ENCODE peak calls at places on chromosomes 7 and 10, in seven cellular contexts. One of them, this sample, is unnamed.

GRCh38 chr7:6147627-6148026 is 116.5 kb downstream of the ANKRD61 start:
- DNase-seq in A549: no peak
- DNase-seq in esophagus muscularis mucosa: no peak
- DNase-seq in transverse colon: no peak
- DNase-seq in GM12878: no peak
- DNase-seq in K562: no peak
- DNase-seq in H1: no peak
- DNase-seq in this sample: no peak

GRCh38 chr10:6014241-6014761 is 37.0 kb upstream of the IL15RA start:
- DNase-seq in A549: peak
- DNase-seq in esophagus muscularis mucosa: peak
- DNase-seq in transverse colon: peak
- DNase-seq in GM12878: peak
- DNase-seq in K562: peak
- DNase-seq in H1: no peak
- DNase-seq in this sample: no peak

GRCh38 chr7:2015251-2015871 is 217.4 kb downstream of the MAD1L1 start:
- DNase-seq in A549: no peak
- DNase-seq in esophagus muscularis mucosa: no peak
- DNase-seq in transverse colon: no peak
- DNase-seq in GM12878: no peak
- DNase-seq in K562: no peak
- DNase-seq in H1: no peak
- DNase-seq in this sample: peak

GRCh38 chr10:61136151-61136550 is 192.2 kb upstream of the RHOBTB1 start:
- DNase-seq in A549: peak
- DNase-seq in esophagus muscularis mucosa: no peak
- DNase-seq in transverse colon: no peak
- DNase-seq in GM12878: no peak
- DNase-seq in K562: no peak
- DNase-seq in H1: no peak
- DNase-seq in this sample: no peak

GRCh38 chr7:20577362-20578069 is 38.0 kb upstream of the ABCB5 start:
- DNase-seq in A549: no peak
- DNase-seq in esophagus muscularis mucosa: no peak
- DNase-seq in transverse colon: no peak
- DNase-seq in GM12878: no peak
- DNase-seq in K562: no peak
- DNase-seq in H1: no peak
- DNase-seq in this sample: no peak

GRCh38 chr10:32379950-32380547 is 33.1 kb upstream of the EPC1 start:
- DNase-seq in A549: no peak
- DNase-seq in esophagus muscularis mucosa: no peak
- DNase-seq in transverse colon: no peak
- DNase-seq in GM12878: no peak
- DNase-seq in K562: no peak
- DNase-seq in H1: no peak
- DNase-seq in this sample: no peak

GRCh38 chr10:72276013-72276387 is 2.3 kb downstream of the DDIT4 start:
- DNase-seq in A549: peak
- DNase-seq in esophagus muscularis mucosa: no peak
- DNase-seq in transverse colon: peak
- DNase-seq in GM12878: no peak
- DNase-seq in K562: no peak
- DNase-seq in H1: no peak
- DNase-seq in this sample: no peak

GRCh38 chr7:2445047-2445446 is 31.2 kb downstream of the GRIFIN start:
- DNase-seq in A549: no peak
- DNase-seq in esophagus muscularis mucosa: no peak
- DNase-seq in transverse colon: no peak
- DNase-seq in GM12878: no peak
- DNase-seq in K562: peak
- DNase-seq in H1: no peak
- DNase-seq in this sample: no peak

GRCh38 chr10:68133553-68133952 is 24.3 kb downstream of the MYPN start:
- DNase-seq in A549: no peak
- DNase-seq in esophagus muscularis mucosa: no peak
- DNase-seq in transverse colon: no peak
- DNase-seq in GM12878: no peak
- DNase-seq in K562: no peak
- DNase-seq in H1: no peak
- DNase-seq in this sample: no peak

GRCh38 chr7:157854066-157854891 is 517.5 kb downstream of the DNAJB6 start:
- DNase-seq in A549: no peak
- DNase-seq in esophagus muscularis mucosa: peak
- DNase-seq in transverse colon: peak
- DNase-seq in GM12878: no peak
- DNase-seq in K562: no peak
- DNase-seq in H1: no peak
- DNase-seq in this sample: no peak
- TF ChIP-seq POLR2A in A549: no peak
- TF ChIP-seq POLR2A in esophagus muscularis mucosa: no peak
- TF ChIP-seq POLR2A in transverse colon: no peak
- TF ChIP-seq POLR2A in GM12878: no peak
- TF ChIP-seq POLR2A in K562: no peak
- TF ChIP-seq POLR2A in H1: no peak
- TF ChIP-seq POLR2A in this sample: no peak

GRCh38 chr10:90930971-90931841 is 10.3 kb upstream of the ANKRD1 start:
- DNase-seq in A549: peak
- DNase-seq in esophagus muscularis mucosa: no peak
- DNase-seq in transverse colon: no peak
- DNase-seq in GM12878: no peak
- DNase-seq in K562: no peak
- DNase-seq in H1: peak
- DNase-seq in this sample: no peak
- TF ChIP-seq EP300 in A549: no peak
- TF ChIP-seq EP300 in esophagus muscularis mucosa: no peak
- TF ChIP-seq EP300 in transverse colon: no peak
- TF ChIP-seq EP300 in GM12878: no peak
- TF ChIP-seq EP300 in K562: no peak
- TF ChIP-seq EP300 in H1: no peak
- TF ChIP-seq EP300 in this sample: no peak

GRCh38 chr7:151711435-151711872 is 165.5 kb downstream of the PRKAG2 start:
- DNase-seq in A549: no peak
- DNase-seq in esophagus muscularis mucosa: no peak
- DNase-seq in transverse colon: no peak
- DNase-seq in GM12878: no peak
- DNase-seq in K562: no peak
- DNase-seq in H1: no peak
- DNase-seq in this sample: no peak

GRCh38 chr7:151710646-151711434 is 166.1 kb downstream of the PRKAG2 start:
- DNase-seq in A549: no peak
- DNase-seq in esophagus muscularis mucosa: no peak
- DNase-seq in transverse colon: no peak
- DNase-seq in GM12878: no peak
- DNase-seq in K562: no peak
- DNase-seq in H1: no peak
- DNase-seq in this sample: no peak

GRCh38 chr7:151714201-151714600 is 162.7 kb downstream of the PRKAG2 start:
- DNase-seq in A549: no peak
- DNase-seq in esophagus muscularis mucosa: no peak
- DNase-seq in transverse colon: no peak
- DNase-seq in GM12878: no peak
- DNase-seq in K562: no peak
- DNase-seq in H1: no peak
- DNase-seq in this sample: no peak

GRCh38 chr7:151710121-151710640 is 166.7 kb downstream of the PRKAG2 start:
- DNase-seq in A549: no peak
- DNase-seq in esophagus muscularis mucosa: no peak
- DNase-seq in transverse colon: no peak
- DNase-seq in GM12878: no peak
- DNase-seq in K562: no peak
- DNase-seq in H1: no peak
- DNase-seq in this sample: no peak

DNA sequence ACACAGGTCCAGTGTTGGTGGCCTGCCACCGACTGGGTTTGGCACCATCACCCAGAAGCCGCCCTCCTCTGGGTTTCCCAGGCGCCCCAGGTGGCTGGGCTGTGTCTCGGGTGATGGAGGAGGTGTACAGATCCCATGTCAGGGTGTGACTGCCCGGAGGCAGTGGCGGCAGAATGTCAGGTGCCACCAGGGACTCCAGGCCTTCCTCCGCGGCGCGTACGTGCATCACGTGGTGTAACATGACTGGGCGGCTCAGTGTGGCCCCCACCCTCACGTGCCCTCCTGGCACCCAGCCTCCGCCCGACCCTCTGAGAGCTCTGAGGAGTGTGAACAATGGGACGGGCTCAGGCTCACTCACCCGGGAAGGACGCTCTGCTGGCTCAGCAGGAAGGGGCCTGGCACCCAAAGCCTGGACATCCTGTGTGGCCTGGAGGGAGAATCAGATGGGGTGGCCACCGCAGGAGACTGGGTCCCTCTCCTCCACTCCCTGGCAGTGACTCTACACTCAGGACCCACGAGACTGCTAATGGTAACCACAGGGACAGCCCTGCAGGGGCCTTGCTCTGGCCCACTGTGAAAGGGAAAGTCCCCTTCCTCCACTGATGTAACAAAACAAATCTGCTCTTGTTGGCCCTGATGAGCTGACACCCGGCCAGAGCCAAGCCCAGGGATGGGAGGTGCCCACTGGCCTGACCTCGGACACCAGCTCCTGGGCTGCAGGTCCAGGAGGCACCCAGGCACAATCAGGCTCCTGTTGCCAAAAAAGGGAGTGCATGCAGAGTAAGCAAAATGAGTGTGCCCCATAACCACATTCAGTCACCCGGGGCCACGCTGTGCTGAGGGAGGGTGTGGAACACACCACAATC is 164.8 kb downstream of the PRKAG2 start:
- DNase-seq in A549: no peak
- DNase-seq in esophagus muscularis mucosa: no peak
- DNase-seq in transverse colon: no peak
- DNase-seq in GM12878: no peak
- DNase-seq in K562: no peak
- DNase-seq in H1: no peak
- DNase-seq in this sample: no peak
- TF ChIP-seq POLR2A in A549: no peak
- TF ChIP-seq POLR2A in esophagus muscularis mucosa: no peak
- TF ChIP-seq POLR2A in transverse colon: no peak
- TF ChIP-seq POLR2A in GM12878: no peak
- TF ChIP-seq POLR2A in K562: no peak
- TF ChIP-seq POLR2A in H1: no peak
- TF ChIP-seq POLR2A in this sample: no peak

GRCh38 chr7:88589915-88590314 is 169.6 kb upstream of the ZNF804B start:
- DNase-seq in A549: no peak
- DNase-seq in esophagus muscularis mucosa: no peak
- DNase-seq in transverse colon: no peak
- DNase-seq in GM12878: no peak
- DNase-seq in K562: no peak
- DNase-seq in H1: no peak
- DNase-seq in this sample: no peak

GRCh38 chr7:88586877-88587276 is 172.6 kb upstream of the ZNF804B start:
- DNase-seq in A549: no peak
- DNase-seq in esophagus muscularis mucosa: no peak
- DNase-seq in transverse colon: no peak
- DNase-seq in GM12878: no peak
- DNase-seq in K562: no peak
- DNase-seq in H1: no peak
- DNase-seq in this sample: no peak

GRCh38 chr7:88586219-88586618 is 173.3 kb upstream of the ZNF804B start:
- DNase-seq in A549: no peak
- DNase-seq in esophagus muscularis mucosa: no peak
- DNase-seq in transverse colon: no peak
- DNase-seq in GM12878: no peak
- DNase-seq in K562: no peak
- DNase-seq in H1: no peak
- DNase-seq in this sample: no peak
- TF ChIP-seq EP300 in A549: no peak
- TF ChIP-seq EP300 in esophagus muscularis mucosa: no peak
- TF ChIP-seq EP300 in transverse colon: no peak
- TF ChIP-seq EP300 in GM12878: no peak
- TF ChIP-seq EP300 in K562: peak
- TF ChIP-seq EP300 in H1: no peak
- TF ChIP-seq EP300 in this sample: no peak

DNA sequence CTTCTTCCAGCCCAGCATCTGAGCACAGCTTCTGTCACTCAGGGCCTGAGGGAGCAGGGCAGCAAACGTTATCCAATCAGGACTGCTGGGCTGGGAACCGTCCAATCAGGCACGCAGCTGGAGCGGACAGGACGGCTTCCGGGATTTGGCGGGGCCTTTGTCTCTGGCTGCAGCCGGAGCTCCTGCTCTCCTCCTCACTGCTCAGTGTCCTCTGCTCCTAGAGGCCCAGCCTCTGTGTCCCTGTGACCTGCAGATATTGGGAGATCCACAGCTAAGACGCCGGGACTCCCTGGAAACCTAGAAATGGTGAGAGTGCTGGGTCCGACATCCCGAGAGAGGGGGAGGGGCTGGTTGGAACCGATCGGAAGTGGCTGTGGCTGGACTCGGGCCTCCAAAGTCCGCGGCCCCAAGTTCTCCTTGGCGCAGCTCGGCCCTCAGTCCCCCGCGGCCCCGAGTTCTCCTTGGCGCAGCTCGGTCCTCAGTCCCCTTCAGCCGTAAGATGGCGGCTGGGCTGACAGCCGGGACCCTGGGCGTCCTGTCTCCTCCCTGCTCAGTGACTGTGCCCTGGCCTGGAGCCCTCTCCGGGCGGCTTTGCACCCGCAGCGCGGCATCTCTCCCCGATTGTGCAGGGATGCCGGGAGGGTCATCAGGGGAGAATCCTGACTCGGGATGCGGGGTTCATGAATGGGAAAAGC is at the start of gene ZNF107:
- DNase-seq in A549: peak
- DNase-seq in esophagus muscularis mucosa: peak
- DNase-seq in transverse colon: peak
- DNase-seq in GM12878: peak
- DNase-seq in K562: peak
- DNase-seq in H1: peak
- DNase-seq in this sample: peak
- TF ChIP-seq POLR2A in A549: peak
- TF ChIP-seq POLR2A in esophagus muscularis mucosa: no peak
- TF ChIP-seq POLR2A in transverse colon: peak
- TF ChIP-seq POLR2A in GM12878: peak
- TF ChIP-seq POLR2A in K562: peak
- TF ChIP-seq POLR2A in H1: peak
- TF ChIP-seq POLR2A in this sample: no peak

This sample was measured in suprapubic skin.